ENCODE peak calls at places on chromosomes 12 and 14, in nine cellular contexts. H is cardiac muscle cell, A is mammary epithelial cell, P is neural progenitor cell, Z is upper lobe of right lung, I is sigmoid colon, T is SK-N-SH, F is ovary, N is HCT116. O is an unnamed sample.

GRCh38 chr12:129257526-129257925 is 404.2 kb downstream of the GLT1D1 start:
- DNase-seq in H (no peak), A (no peak), P (no peak), Z (no peak), I (no peak), T (no peak), F (no peak), N (no peak), O (no peak)

GRCh38 chr12:3311027-3311402 is 180.0 kb upstream of the PRMT8 start:
- DNase-seq in H (no peak), A (peak; percentile 87), P (no peak), Z (no peak), I (no peak), T (no peak), F (no peak), N (peak; percentile 83), O (no peak)

GRCh38 chr12:93174048-93174447 is 203.7 kb upstream of the NUDT4 start:
- DNase-seq in H (no peak), A (no peak), P (no peak), Z (no peak), I (no peak), T (peak; percentile 19), F (no peak), N (no peak), O (no peak)

GRCh38 chr12:125143491-125143890 is 78.3 kb downstream of the AACS start:
- DNase-seq in H (no peak), A (no peak), P (no peak), Z (no peak), I (no peak), T (peak; percentile 49), F (no peak), N (no peak), O (no peak)

GRCh38 chr14:38255408-38255672 is 553 bp downstream of the CLEC14A start:
- DNase-seq in H (no peak), A (no peak), P (no peak), Z (peak; percentile 66), I (no peak), T (no peak), F (peak; percentile 14), N (no peak), O (peak; percentile 54)

GRCh38 chr14:44029933-44030332 is 477.1 kb downstream of the FSCB start:
- DNase-seq in H (no peak), A (peak; percentile 1), P (no peak), Z (no peak), I (no peak), T (no peak), F (no peak), N (no peak), O (no peak)

GRCh38 chr12:52175411-52176350 is 16.1 kb downstream of the KRT80 start:
- DNase-seq in H (no peak), A (peak; percentile 78), P (peak; percentile 28), Z (no peak), I (no peak), T (peak; percentile 68), F (no peak), N (no peak), O (no peak)

GRCh38 chr12:121578230-121579189 is 2.3 kb downstream of the KDM2B start:
- DNase-seq in H (peak; percentile 52), A (no peak), P (peak; percentile 68), Z (no peak), I (peak; percentile 74), T (peak; percentile 37), F (peak; percentile 55), N (no peak), O (peak; percentile 23)

GRCh38 chr12:108575199-108575912 is 13.0 kb downstream of the ISCU start:
- DNase-seq in H (no peak), A (no peak), P (no peak), Z (no peak), I (peak; percentile 14), T (no peak), F (no peak), N (no peak), O (peak; percentile 11)

GRCh38 chr14:99668307-99668997 is 15.6 kb upstream of the CYP46A1 start:
- DNase-seq in H (no peak), A (no peak), P (no peak), Z (peak; percentile 55), I (no peak), T (no peak), F (no peak), N (no peak), O (no peak)

GRCh38 chr12:12612403-12612802 is 727 bp downstream of the CREBL2 start:
- DNase-seq in H (peak; percentile 63), A (peak; percentile 71), P (peak; percentile 42), Z (no peak), I (no peak), T (peak; percentile 60), F (no peak), N (no peak), O (no peak)

GRCh38 chr12:20213851-20214250 is 154.5 kb upstream of the PDE3A start:
- DNase-seq in H (no peak), A (no peak), P (no peak), Z (no peak), I (no peak), T (no peak), F (no peak), N (no peak), O (no peak)

GRCh38 chr12:24111591-24111990 is 162.1 kb upstream of the SOX5 start:
- DNase-seq in H (no peak), A (no peak), P (no peak), Z (no peak), I (no peak), T (no peak), F (no peak), N (no peak), O (no peak)

GRCh38 chr12:5593056-5593455 is 161.1 kb downstream of the NTF3 start:
- DNase-seq in H (no peak), A (no peak), P (no peak), Z (no peak), I (no peak), T (no peak), F (no peak), N (no peak), O (no peak)

GRCh38 chr14:52043690-52044089 is 25.2 kb downstream of the NID2 start:
- DNase-seq in H (peak; percentile 55), A (no peak), P (peak; percentile 71), Z (no peak), I (no peak), T (peak; percentile 72), F (no peak), N (peak; percentile 50), O (no peak)

GRCh38 chr12:124740691-124741137 is 123.0 kb downstream of the SCARB1 start:
- DNase-seq in H (no peak), A (peak; percentile 83), P (no peak), Z (no peak), I (peak; percentile 83), T (no peak), F (no peak), N (peak; percentile 78), O (peak; percentile 89)

GRCh38 chr12:106269150-106269771 is 21.4 kb upstream of the CKAP4 start:
- DNase-seq in H (no peak), A (no peak), P (no peak), Z (no peak), I (no peak), T (no peak), F (no peak), N (no peak), O (no peak)

GRCh38 chr12:116982721-116983502 is 72.2 kb downstream of the FBXW8 start:
- DNase-seq in H (no peak), A (no peak), P (no peak), Z (no peak), I (no peak), T (no peak), F (no peak), N (no peak), O (no peak)

GRCh38 chr14:87566986-87567385 is 426.0 kb downstream of the GALC start:
- DNase-seq in H (no peak), A (no peak), P (no peak), Z (no peak), I (no peak), T (no peak), F (no peak), N (no peak), O (no peak)

DNA sequence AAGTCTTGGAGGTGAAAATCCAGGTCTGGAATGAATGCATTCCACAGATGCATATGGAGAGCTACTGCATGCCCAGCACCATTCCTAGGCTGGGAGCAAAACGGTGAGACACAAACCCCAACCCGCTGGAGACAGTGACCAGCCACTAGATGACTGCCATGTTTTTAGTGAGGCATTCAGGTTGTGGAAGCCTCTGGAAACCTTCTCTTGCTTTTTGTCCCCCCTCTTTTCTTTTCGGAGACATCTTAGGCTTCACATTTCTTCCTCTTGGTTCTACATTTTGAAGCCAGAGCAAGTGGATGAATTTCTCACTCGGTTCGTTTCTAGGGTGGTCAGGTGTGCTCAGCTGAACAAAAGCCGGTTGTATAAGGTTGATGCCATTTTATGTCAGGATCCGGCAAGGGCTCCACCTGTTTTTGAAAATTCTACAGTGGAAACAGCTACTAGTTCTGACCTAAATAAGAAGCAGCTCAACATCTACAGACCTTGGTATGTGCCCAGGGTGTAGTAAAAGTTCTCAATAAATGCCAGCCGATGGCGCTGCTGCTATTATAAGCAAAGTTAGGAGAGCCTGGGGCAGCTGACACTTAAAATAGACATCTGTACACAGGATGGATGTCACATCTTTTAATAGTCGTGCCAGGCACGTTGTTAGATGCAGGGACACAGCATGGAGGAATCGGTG is 1.8 kb upstream of the ZNF839 start:
- DNase-seq in H (peak; percentile 50), A (peak; percentile 41), P (peak; percentile 33), Z (no peak), I (peak; percentile 57), T (no peak), F (no peak), N (no peak), O (no peak)
- H3K4me1 ChIP-seq in H (peaks cover 8% of the 10 kb centered on the region), A (peaks cover 52% of the 10 kb centered on the region), P (peaks cover 23% of the 10 kb centered on the region), Z (peaks cover 21% of the 10 kb centered on the region), I (peaks cover 36% of the 10 kb centered on the region), T (peaks cover 5% of the 10 kb centered on the region), F (peaks cover 13% of the 10 kb centered on the region), N (peaks cover 37% of the 10 kb centered on the region), O (peaks cover 33% of the 10 kb centered on the region)

GRCh38 chr12:75488553-75488952 is 8.0 kb downstream of the GLIPR1 start:
- DNase-seq in H (peak; percentile 17), A (peak; percentile 20), P (peak; percentile 38), Z (no peak), I (no peak), T (peak; percentile 24), F (no peak), N (no peak), O (no peak)
- TF ChIP-seq CTCF in H (peak; percentile 61), A (peak; percentile 45), P (peak; percentile 51), Z (peak; percentile 43), I (no peak), T (peak; percentile 66), F (no peak), N (peak; percentile 54), O (peak; percentile 15)

DNA sequence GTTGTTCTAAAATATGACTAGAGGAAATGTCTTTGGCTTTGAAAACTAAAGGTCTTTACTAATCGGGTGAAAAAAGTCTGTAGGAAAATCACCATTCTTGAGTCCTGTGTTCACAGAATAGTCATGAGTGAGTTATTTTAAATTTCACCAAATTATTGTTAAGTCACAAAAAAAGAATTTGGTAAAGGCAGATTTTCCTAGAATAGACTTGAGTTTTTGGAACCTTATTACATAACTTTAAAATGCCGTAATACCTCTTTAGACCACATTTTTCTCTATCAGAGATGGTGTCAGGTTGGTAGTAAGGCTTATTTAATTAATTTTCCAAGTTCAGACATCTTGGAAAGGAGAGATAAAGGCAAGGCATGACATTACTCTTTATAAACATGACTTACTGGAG is 184.7 kb upstream of the GARIN2 start:
- DNase-seq in H (no peak), A (no peak), P (no peak), Z (no peak), I (no peak), T (no peak), F (no peak), N (no peak), O (no peak)
- H3K36me3 ChIP-seq in H (no peaks in the 10 kb centered on the region), A (no peaks in the 10 kb centered on the region), P (no peaks in the 10 kb centered on the region), Z (no peaks in the 10 kb centered on the region), I (no peaks in the 10 kb centered on the region), T (no peaks in the 10 kb centered on the region), F (no peaks in the 10 kb centered on the region), N (no peaks in the 10 kb centered on the region), O (no peaks in the 10 kb centered on the region)

GRCh38 chr14:50086316-50086700 is 30.1 kb downstream of the VCPKMT start:
- DNase-seq in H (no peak), A (no peak), P (no peak), Z (no peak), I (no peak), T (no peak), F (no peak), N (no peak), O (no peak)
- H3K4me1 ChIP-seq in H (peaks cover 5% of the 10 kb centered on the region), A (peaks cover 24% of the 10 kb centered on the region), P (peaks cover 4% of the 10 kb centered on the region), Z (peaks cover 3% of the 10 kb centered on the region), I (peaks cover 4% of the 10 kb centered on the region), T (no peaks in the 10 kb centered on the region), F (no peaks in the 10 kb centered on the region), N (no peaks in the 10 kb centered on the region), O (no peaks in the 10 kb centered on the region)